ENCODE peak calls at places on chromosome 20, in four cellular contexts. U, Z, L and S are unnamed samples.
A peak's percentile ranks its signal among the peaks of the same experiment; 100 is the strongest.

GRCh38 chr20:49345538-49345937 is 67.7 kb upstream of the ZNFX1 start:
- DNase-seq in U (peak; percentile 58), Z (peak; percentile 36), L (no peak), S (no peak)

GRCh38 chr20:17971571-17972013 is 2.8 kb downstream of the MGME1 start:
- DNase-seq in U (peak; percentile 63), Z (no peak), L (no peak), S (peak; percentile 57)

GRCh38 chr20:4383966-4384365 is 337.7 kb upstream of the PRND start:
- DNase-seq in U (peak; percentile 32), Z (no peak), L (no peak), S (peak; percentile 24)

GRCh38 chr20:4100679-4101078 is 85.3 kb upstream of the RNF24 start:
- DNase-seq in U (no peak), Z (no peak), L (no peak), S (no peak)

GRCh38 chr20:4476903-4477302 is 244.8 kb upstream of the PRND start:
- DNase-seq in U (no peak), Z (no peak), L (no peak), S (no peak)

GRCh38 chr20:51583073-51583472 is 40.6 kb upstream of the NFATC2 start:
- DNase-seq in U (no peak), Z (no peak), L (no peak), S (no peak)

GRCh38 chr20:35828434-35828833 is 56.6 kb downstream of the PHF20 start:
- DNase-seq in U (no peak), Z (no peak), L (no peak), S (no peak)

GRCh38 chr20:45070932-45071632 is 29.8 kb downstream of the KCNS1 start:
- DNase-seq in U (peak; percentile 69), Z (no peak), L (no peak), S (no peak)

GRCh38 chr20:7696311-7696710 is 243.9 kb downstream of the HAO1 start:
- DNase-seq in U (no peak), Z (no peak), L (no peak), S (no peak)

GRCh38 chr20:40775747-40776146 is 86.7 kb upstream of the MAFB start:
- DNase-seq in U (no peak), Z (no peak), L (no peak), S (no peak)

GRCh38 chr20:57411406-57412283 is 20.4 kb downstream of the RBM38 start:
- DNase-seq in U (no peak), Z (no peak), L (no peak), S (no peak)

GRCh38 chr20:44728835-44729342 is 13.7 kb downstream of the CCN5 start:
- DNase-seq in U (peak; percentile 73), Z (peak; percentile 85), L (no peak), S (peak; percentile 90)

GRCh38 chr20:3471397-3472021 is 691 bp downstream of the ATRN start:
- DNase-seq in U (no peak), Z (no peak), L (no peak), S (no peak)

GRCh38 chr20:62472020-62472342 is 3.8 kb downstream of the GATA5 start:
- DNase-seq in U (no peak), Z (no peak), L (no peak), S (no peak)

GRCh38 chr20:33757046-33757445 is 25.2 kb downstream of the ZNF341 start:
- DNase-seq in U (no peak), Z (no peak), L (no peak), S (no peak)

GRCh38 chr20:46646659-46647380 is 4.4 kb downstream of the SLC13A3 start:
- DNase-seq in U (no peak), Z (no peak), L (no peak), S (no peak)

GRCh38 chr20:32356935-32357868 is 929 bp upstream of the ASXL1 start:
- DNase-seq in U (peak; percentile 64), Z (peak; percentile 15), L (no peak), S (peak; percentile 65)

GRCh38 chr20:11992426-11992825 is 74.7 kb downstream of the BTBD3 start:
- DNase-seq in U (no peak), Z (no peak), L (no peak), S (peak; percentile 82)

GRCh38 chr20:46512943-46513844 is at the start of gene ZNF334:
- DNase-seq in U (peak; percentile 71), Z (peak; percentile 40), L (no peak), S (peak; percentile 23)

GRCh38 chr20:40744072-40744471 is 55.0 kb upstream of the MAFB start:
- DNase-seq in U (no peak), Z (no peak), L (no peak), S (no peak)

GRCh38 chr20:9070304-9070703 is 1.4 kb downstream of the PLCB4 start:
- DNase-seq in U (no peak), Z (no peak), L (no peak), S (no peak)

GRCh38 chr20:50289581-50289980 is 99.0 kb downstream of the CEBPB start:
- DNase-seq in U (no peak), Z (no peak), L (no peak), S (no peak)